ENCODE peak calls at places on chromosomes 13 and 19, in eight cellular contexts. A is WERI-Rb-1, Z is ascending aorta, S is left ventricle myocardium inferior, F is thoracic aorta, C is lung, H is heart right ventricle, Y is A549. D is an unnamed sample.

GRCh38 chr19:31148671-31149070 is 200.6 kb downstream of the TSHZ3 start:
- DNase-seq in Y (no peak), A (no peak), Z (no peak), C (no peak), S (no peak), H (no peak), F (no peak), D (no peak)

GRCh38 chr19:51692065-51692915 is 840 bp upstream of the SPACA6 start:
- DNase-seq in Y (no peak), A (no peak), S (no peak), C (no peak), Z (no peak), F (no peak), H (no peak), D (no peak)

GRCh38 chr19:33795370-33796163 is 1.1 kb upstream of the KCTD15 start:
- DNase-seq in C (peak), Y (peak), F (no peak), Z (peak), A (peak), S (peak), H (peak), D (peak)

GRCh38 chr13:112723771-112724170 is 33.9 kb downstream of the ATP11A start:
- DNase-seq in H (no peak), S (no peak), C (no peak), Z (no peak), A (no peak), F (no peak), Y (no peak), D (no peak)

GRCh38 chr13:67119481-67119883 is 110.7 kb downstream of the PCDH9 start:
- DNase-seq in C (no peak), H (no peak), S (no peak), A (no peak), Y (peak), F (no peak), Z (no peak), D (no peak)

GRCh38 chr19:5627395-5627904 is 4.6 kb downstream of the SAFB start:
- DNase-seq in Y (no peak), A (peak), Z (peak), F (no peak), H (peak), C (peak), S (peak), D (no peak)

GRCh38 chr13:49502954-49503353 is 7.2 kb downstream of the PHF11 start:
- DNase-seq in S (no peak), F (no peak), Y (no peak), H (no peak), A (no peak), C (no peak), Z (no peak), D (no peak)

GRCh38 chr13:51731759-51732158 is 72.2 kb downstream of the DHRS12 start:
- DNase-seq in Y (peak), F (no peak), S (no peak), A (no peak), C (no peak), Z (no peak), H (no peak), D (no peak)

GRCh38 chr13:35763805-35764170 is 287.3 kb upstream of the MAB21L1 start:
- DNase-seq in H (no peak), Y (no peak), C (no peak), S (no peak), F (no peak), Z (no peak), A (peak), D (no peak)

GRCh38 chr13:74695021-74695800 is 561.0 kb upstream of the KLF12 start:
- DNase-seq in A (no peak), Z (no peak), H (no peak), S (no peak), Y (no peak), C (no peak), F (no peak), D (no peak)

GRCh38 chr19:18883530-18884304 is 12.2 kb downstream of the CERS1 start:
- DNase-seq in F (no peak), A (no peak), H (no peak), S (no peak), C (no peak), Y (no peak), Z (no peak), D (no peak)

GRCh38 chr13:27007166-27007565 is 164.4 kb downstream of the USP12 start:
- DNase-seq in Y (no peak), Z (no peak), H (no peak), S (no peak), F (no peak), C (no peak), A (peak), D (peak)

GRCh38 chr13:102598061-102598460 is 1.3 kb downstream of the TPP2 start:
- DNase-seq in S (no peak), H (no peak), F (no peak), Y (no peak), A (no peak), C (no peak), Z (no peak), D (no peak)

GRCh38 chr19:11197291-11198174 is at the start of gene KANK2:
- DNase-seq in S (peak), A (peak), Y (peak), Z (peak), H (peak), C (peak), F (no peak), D (peak)

GRCh38 chr13:74904547-74904946 is 577.4 kb downstream of the TBC1D4 start:
- DNase-seq in A (no peak), C (no peak), Y (no peak), Z (no peak), F (no peak), H (no peak), S (no peak), D (no peak)

DNA sequence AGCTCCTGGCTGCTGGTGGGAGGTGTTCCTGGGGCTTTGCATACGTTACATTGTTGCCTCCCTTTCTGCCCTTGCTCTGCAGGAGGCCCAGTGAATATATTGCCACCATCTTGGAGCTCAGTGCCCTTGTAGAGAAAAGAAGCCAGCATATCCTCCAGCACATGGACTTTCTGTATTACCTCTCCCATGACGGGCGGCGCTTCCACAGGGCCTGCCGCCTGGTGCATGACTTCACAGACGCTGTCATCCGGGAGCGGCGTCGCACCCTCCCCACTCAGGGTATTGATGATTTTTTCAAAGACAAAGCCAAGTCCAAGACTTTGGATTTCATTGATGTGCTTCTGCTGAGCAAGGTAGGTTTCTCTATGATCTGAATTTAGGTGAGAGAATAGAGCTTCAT is 10.5 kb downstream of the CYP4F12 start:
- DNase-seq in H (no peak), C (no peak), Z (no peak), S (no peak), F (no peak), A (no peak), Y (no peak), D (no peak)
- H3K4me3 ChIP-seq in H (no peak), C (no peak), Z (no peak), S (no peak), F (no peak), A (no peak), Y (no peak), D (no peak)

GRCh38 chr13:111210082-111210481 is 95.0 kb downstream of the ARHGEF7 start:
- DNase-seq in C (no peak), Y (no peak), Z (no peak), S (no peak), H (no peak), F (no peak), A (no peak), D (no peak)
- H3K27ac ChIP-seq in C (no peak), Y (no peak), Z (peak), S (peak), H (no peak), F (peak), A (no peak), D (peak)

GRCh38 chr19:40465025-40465780 is at the start of gene BLVRB:
- DNase-seq in A (no peak), F (no peak), H (no peak), C (no peak), Z (no peak), Y (peak), S (no peak), D (no peak)
- TF ChIP-seq CTCF in A (no peak), F (no peak), H (no peak), C (no peak), Z (no peak), Y (no peak), S (no peak), D (no peak)

GRCh38 chr19:39398297-39398864 is 7.2 kb downstream of the MED29 start:
- DNase-seq in C (peak), Z (peak), H (peak), S (peak), F (no peak), A (no peak), Y (peak), D (no peak)
- H3K4me3 ChIP-seq in C (peak), Z (no peak), H (peak), S (peak), F (peak), A (no peak), Y (peak), D (peak)

GRCh38 chr19:35612224-35612558 is 344 bp upstream of the HAUS5 start:
- DNase-seq in Y (no peak), A (no peak), Z (no peak), S (no peak), H (no peak), C (no peak), F (no peak), D (no peak)
- H3K27ac ChIP-seq in Y (peak), A (peak), Z (peak), S (peak), H (peak), C (no peak), F (no peak), D (peak)

GRCh38 chr19:29590278-29590677 is 15.8 kb upstream of the POP4 start:
- DNase-seq in A (no peak), H (no peak), C (no peak), F (no peak), Z (peak), Y (no peak), S (no peak), D (no peak)
- TF ChIP-seq CTCF in A (no peak), H (no peak), C (no peak), F (no peak), Z (no peak), Y (no peak), S (no peak), D (no peak)